ENCODE peak calls at places on chromosomes 4 and X, in five cellular contexts. One of them, this sample, is unnamed.

GRCh38 chrX:72130156-72130761 is 1.5 kb downstream of the RTL5 start:
- DNase-seq in fibroblast of villous mesenchyme: no peak
- DNase-seq in fibroblast of mammary gland: no peak
- DNase-seq in sigmoid colon: no peak
- DNase-seq in right atrium auricular region: no peak
- DNase-seq in this sample: no peak

GRCh38 chr4:25743971-25744370 is 88.3 kb downstream of the SLC34A2 start:
- DNase-seq in fibroblast of villous mesenchyme: no peak
- DNase-seq in sigmoid colon: no peak
- DNase-seq in fibroblast of mammary gland: no peak
- DNase-seq in right atrium auricular region: no peak
- DNase-seq in this sample: no peak

GRCh38 chr4:36676139-36677050 is 395.0 kb downstream of the DTHD1 start:
- DNase-seq in right atrium auricular region: no peak
- DNase-seq in fibroblast of villous mesenchyme: no peak
- DNase-seq in fibroblast of mammary gland: no peak
- DNase-seq in sigmoid colon: no peak
- DNase-seq in this sample: no peak

GRCh38 chr4:25070512-25070911 is 39.8 kb upstream of the LGI2 start:
- DNase-seq in sigmoid colon: no peak
- DNase-seq in fibroblast of mammary gland: no peak
- DNase-seq in right atrium auricular region: no peak
- DNase-seq in fibroblast of villous mesenchyme: no peak
- DNase-seq in this sample: no peak

GRCh38 chr4:168710353-168710946 is 213.6 kb downstream of the PALLD start:
- DNase-seq in right atrium auricular region: no peak
- DNase-seq in sigmoid colon: no peak
- DNase-seq in fibroblast of villous mesenchyme: peak
- DNase-seq in fibroblast of mammary gland: peak
- DNase-seq in this sample: no peak

GRCh38 chrX:40094900-40095587 is 2.7 kb downstream of the BCOR start:
- DNase-seq in fibroblast of mammary gland: no peak
- DNase-seq in fibroblast of villous mesenchyme: peak
- DNase-seq in right atrium auricular region: no peak
- DNase-seq in sigmoid colon: no peak
- DNase-seq in this sample: no peak

GRCh38 chr4:62771656-62772557 is 1571.8 kb downstream of the ADGRL3 start:
- DNase-seq in fibroblast of mammary gland: no peak
- DNase-seq in fibroblast of villous mesenchyme: no peak
- DNase-seq in right atrium auricular region: no peak
- DNase-seq in sigmoid colon: no peak
- DNase-seq in this sample: no peak

GRCh38 chr4:93671093-93671492 is 157.5 kb upstream of the ATOH1 start:
- DNase-seq in right atrium auricular region: no peak
- DNase-seq in sigmoid colon: no peak
- DNase-seq in fibroblast of villous mesenchyme: no peak
- DNase-seq in fibroblast of mammary gland: no peak
- DNase-seq in this sample: no peak

GRCh38 chrX:14062524-14062923 is 32.8 kb upstream of the GEMIN8 start:
- DNase-seq in right atrium auricular region: no peak
- DNase-seq in sigmoid colon: no peak
- DNase-seq in fibroblast of mammary gland: no peak
- DNase-seq in fibroblast of villous mesenchyme: no peak
- DNase-seq in this sample: no peak

GRCh38 chr4:151415978-151416377 is 7.0 kb downstream of the FHIP1A start:
- DNase-seq in right atrium auricular region: no peak
- DNase-seq in fibroblast of mammary gland: peak
- DNase-seq in fibroblast of villous mesenchyme: peak
- DNase-seq in sigmoid colon: no peak
- DNase-seq in this sample: no peak

GRCh38 chr4:100593933-100594332 is 76.1 kb upstream of the EMCN start:
- DNase-seq in fibroblast of mammary gland: no peak
- DNase-seq in sigmoid colon: no peak
- DNase-seq in right atrium auricular region: no peak
- DNase-seq in fibroblast of villous mesenchyme: peak
- DNase-seq in this sample: no peak

GRCh38 chrX:51332188-51332942 is at the start of gene NUDT10:
- DNase-seq in fibroblast of mammary gland: peak
- DNase-seq in right atrium auricular region: no peak
- DNase-seq in sigmoid colon: peak
- DNase-seq in fibroblast of villous mesenchyme: peak
- DNase-seq in this sample: peak
- H3K4me3 ChIP-seq in fibroblast of mammary gland: peak
- H3K4me3 ChIP-seq in right atrium auricular region: peak
- H3K4me3 ChIP-seq in sigmoid colon: peak
- H3K4me3 ChIP-seq in fibroblast of villous mesenchyme: peak
- H3K4me3 ChIP-seq in this sample: peak

DNA sequence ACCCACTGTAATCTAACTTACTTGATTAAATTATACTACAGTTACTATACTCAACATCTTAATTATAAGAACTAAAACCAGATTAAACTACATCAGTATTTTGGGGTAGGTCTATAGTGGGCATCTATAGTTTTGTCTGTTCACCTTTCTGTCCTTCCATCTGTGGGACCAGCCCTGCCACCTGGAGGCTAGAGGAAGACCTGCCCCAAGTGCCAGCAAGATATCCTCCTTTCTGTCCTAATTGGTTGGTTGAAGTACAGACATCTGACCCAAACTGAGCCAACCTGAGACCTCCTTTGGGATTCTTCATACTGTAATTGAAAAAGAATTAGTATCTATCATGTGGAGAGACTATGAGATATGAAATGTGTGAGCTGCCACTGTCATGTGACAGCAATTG is 172.2 kb upstream of the TLL1 start:
- DNase-seq in right atrium auricular region: no peak
- DNase-seq in fibroblast of mammary gland: no peak
- DNase-seq in fibroblast of villous mesenchyme: no peak
- DNase-seq in sigmoid colon: no peak
- DNase-seq in this sample: no peak
- TF ChIP-seq CTCF in right atrium auricular region: no peak
- TF ChIP-seq CTCF in fibroblast of mammary gland: peak
- TF ChIP-seq CTCF in fibroblast of villous mesenchyme: peak
- TF ChIP-seq CTCF in sigmoid colon: no peak
- TF ChIP-seq CTCF in this sample: peak

GRCh38 chrX:65589304-65589703 is 54.7 kb upstream of the LAS1L start:
- DNase-seq in fibroblast of villous mesenchyme: no peak
- DNase-seq in right atrium auricular region: no peak
- DNase-seq in fibroblast of mammary gland: no peak
- DNase-seq in sigmoid colon: no peak
- DNase-seq in this sample: no peak

GRCh38 chrX:65586491-65586890 is 51.9 kb upstream of the LAS1L start:
- DNase-seq in sigmoid colon: no peak
- DNase-seq in right atrium auricular region: no peak
- DNase-seq in fibroblast of villous mesenchyme: no peak
- DNase-seq in fibroblast of mammary gland: peak
- DNase-seq in this sample: no peak

GRCh38 chrX:65591206-65591605 is 56.6 kb upstream of the LAS1L start:
- DNase-seq in sigmoid colon: no peak
- DNase-seq in fibroblast of mammary gland: no peak
- DNase-seq in right atrium auricular region: no peak
- DNase-seq in fibroblast of villous mesenchyme: no peak
- DNase-seq in this sample: no peak

GRCh38 chrX:65587616-65588526 is 53.3 kb upstream of the LAS1L start:
- DNase-seq in sigmoid colon: peak
- DNase-seq in fibroblast of mammary gland: peak
- DNase-seq in fibroblast of villous mesenchyme: peak
- DNase-seq in right atrium auricular region: peak
- DNase-seq in this sample: no peak

GRCh38 chrX:65588795-65589194 is 54.2 kb upstream of the LAS1L start:
- DNase-seq in right atrium auricular region: no peak
- DNase-seq in fibroblast of mammary gland: no peak
- DNase-seq in sigmoid colon: no peak
- DNase-seq in fibroblast of villous mesenchyme: no peak
- DNase-seq in this sample: no peak
- H3K4me3 ChIP-seq in right atrium auricular region: peak
- H3K4me3 ChIP-seq in fibroblast of mammary gland: no peak
- H3K4me3 ChIP-seq in sigmoid colon: peak
- H3K4me3 ChIP-seq in fibroblast of villous mesenchyme: no peak
- H3K4me3 ChIP-seq in this sample: no peak

DNA sequence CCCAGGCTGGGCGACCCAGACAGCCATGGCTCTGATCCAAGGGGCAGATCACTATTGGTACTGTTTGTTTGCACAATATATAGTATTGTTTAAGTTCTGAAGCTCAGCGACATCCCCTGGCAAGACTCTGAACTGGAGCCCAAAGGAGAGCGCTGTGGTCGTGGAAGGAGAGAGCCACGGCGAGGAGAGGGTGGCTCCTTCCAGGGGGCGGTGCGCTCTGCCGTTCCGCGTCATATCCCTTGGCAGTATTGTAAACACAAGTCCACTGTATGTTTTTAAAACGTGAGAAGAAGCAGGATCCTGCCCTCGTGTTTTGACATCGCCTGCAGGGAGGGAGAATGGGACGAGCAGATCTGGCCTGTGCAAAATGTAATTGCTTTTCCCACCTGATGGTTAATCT is 185.5 kb downstream of the RAB28 start:
- DNase-seq in fibroblast of mammary gland: no peak
- DNase-seq in right atrium auricular region: no peak
- DNase-seq in sigmoid colon: peak
- DNase-seq in fibroblast of villous mesenchyme: peak
- DNase-seq in this sample: no peak
- TF ChIP-seq CTCF in fibroblast of mammary gland: no peak
- TF ChIP-seq CTCF in right atrium auricular region: no peak
- TF ChIP-seq CTCF in sigmoid colon: no peak
- TF ChIP-seq CTCF in fibroblast of villous mesenchyme: peak
- TF ChIP-seq CTCF in this sample: no peak